ENCODE peak calls at places on chromosomes 3 and 15, in five cellular contexts. K is K562, J is A549, H is GM12878, Z is HepG2. M is an unnamed sample.

GRCh38 chr3:63950698-63951097 is 38.5 kb upstream of the SCAANT1 start:
- DNase-seq in J (no peak), H (no peak), K (no peak), Z (no peak), M (no peak)

GRCh38 chr15:85581495-85581894 is 201.1 kb downstream of the AKAP13 start:
- DNase-seq in H (no peak), J (no peak), K (no peak), Z (no peak), M (no peak)

GRCh38 chr15:81410318-81410753 is 36.3 kb upstream of the TMC3 start:
- DNase-seq in H (no peak), Z (peak; percentile 20), K (no peak), J (peak; percentile 73), M (peak; percentile 60)

GRCh38 chr3:155101398-155101797 is 21.3 kb downstream of the MME start:
- DNase-seq in K (no peak), Z (no peak), H (no peak), J (no peak), M (no peak)

GRCh38 chr3:174355505-174355904 is 503.6 kb upstream of the NAALADL2 start:
- DNase-seq in Z (no peak), J (peak; percentile 29), K (no peak), H (no peak), M (no peak)

GRCh38 chr3:101310580-101311375 is 9.6 kb downstream of the IMPG2 start:
- DNase-seq in J (no peak), Z (no peak), H (no peak), K (no peak), M (no peak)

GRCh38 chr3:27134165-27134796 is 234.9 kb downstream of the NEK10 start:
- DNase-seq in H (peak; percentile 8), Z (peak; percentile 66), J (peak; percentile 75), K (peak; percentile 53), M (no peak)

GRCh38 chr3:40616420-40616819 is 91.7 kb downstream of the ZNF621 start:
- DNase-seq in J (no peak), K (no peak), H (no peak), Z (no peak), M (peak; percentile 48)

GRCh38 chr3:158711886-158712285 is 20.4 kb downstream of the RARRES1 start:
- DNase-seq in K (no peak), J (peak; percentile 50), Z (no peak), H (no peak), M (no peak)

GRCh38 chr3:126540342-126540849 is 16.4 kb downstream of the CHST13 start:
- DNase-seq in J (peak; percentile 33), K (no peak), Z (no peak), H (no peak), M (no peak)

GRCh38 chr15:61318802-61319201 is 89.7 kb upstream of the RORA start:
- DNase-seq in K (no peak), H (no peak), Z (no peak), J (no peak), M (no peak)

GRCh38 chr3:120481056-120481455 is 30.3 kb upstream of the FSTL1 start:
- DNase-seq in K (no peak), H (no peak), J (no peak), Z (no peak), M (no peak)

GRCh38 chr3:126433496-126434263 is 39.0 kb downstream of the CFAP100 start:
- DNase-seq in J (no peak), H (no peak), K (no peak), Z (no peak), M (no peak)

GRCh38 chr3:81218023-81218422 is 543.4 kb downstream of the GBE1 start:
- DNase-seq in Z (peak; percentile 23), J (peak; percentile 19), H (no peak), K (no peak), M (no peak)

GRCh38 chr15:51494411-51495314 is 127.9 kb downstream of the DMXL2 start:
- DNase-seq in K (no peak), Z (no peak), H (no peak), J (no peak), M (no peak)

GRCh38 chr3:187210555-187211327 is 13.5 kb downstream of the RTP1 start:
- DNase-seq in K (peak; percentile 24), H (no peak), J (no peak), Z (no peak), M (no peak)

GRCh38 chr15:100011235-100011634 is 278.0 kb upstream of the LYSMD4 start:
- DNase-seq in Z (no peak), K (no peak), H (no peak), J (no peak), M (no peak)

GRCh38 chr3:156899951-156900350 is 73.8 kb downstream of the LEKR1 start:
- DNase-seq in Z (peak; percentile 11), J (no peak), H (no peak), K (no peak), M (no peak)

GRCh38 chr3:135097276-135097946 is 302.4 kb downstream of the EPHB1 start:
- DNase-seq in H (no peak), K (no peak), J (no peak), Z (no peak), M (no peak)

GRCh38 chr3:42022355-42022754 is 60.5 kb upstream of the ULK4 start:
- DNase-seq in Z (no peak), J (no peak), K (no peak), H (no peak), M (no peak)

GRCh38 chr15:69236505-69236904 is 62.2 kb upstream of the PAQR5 start:
- DNase-seq in Z (no peak), K (no peak), J (no peak), H (no peak), M (no peak)

GRCh38 chr3:129501630-129502029 is 26.8 kb upstream of the RHO start:
- DNase-seq in H (no peak), J (no peak), K (no peak), Z (no peak), M (no peak)

GRCh38 chr3:129500334-129500658 is 28.1 kb upstream of the RHO start:
- DNase-seq in H (no peak), K (no peak), Z (no peak), J (no peak), M (no peak)

GRCh38 chr3:129504471-129505100 is 23.9 kb upstream of the RHO start:
- DNase-seq in Z (no peak), K (no peak), J (no peak), H (no peak), M (no peak)

GRCh38 chr3:129503387-129504010 is 24.9 kb upstream of the RHO start:
- DNase-seq in K (no peak), J (no peak), Z (no peak), H (no peak), M (no peak)

GRCh38 chr3:129502641-129503386 is 25.6 kb upstream of the RHO start:
- DNase-seq in K (no peak), Z (no peak), H (no peak), J (no peak), M (no peak)
- TF ChIP-seq HDAC2 in K (no peak), Z (no peak), H (no peak), J (no peak), M (no peak)

DNA sequence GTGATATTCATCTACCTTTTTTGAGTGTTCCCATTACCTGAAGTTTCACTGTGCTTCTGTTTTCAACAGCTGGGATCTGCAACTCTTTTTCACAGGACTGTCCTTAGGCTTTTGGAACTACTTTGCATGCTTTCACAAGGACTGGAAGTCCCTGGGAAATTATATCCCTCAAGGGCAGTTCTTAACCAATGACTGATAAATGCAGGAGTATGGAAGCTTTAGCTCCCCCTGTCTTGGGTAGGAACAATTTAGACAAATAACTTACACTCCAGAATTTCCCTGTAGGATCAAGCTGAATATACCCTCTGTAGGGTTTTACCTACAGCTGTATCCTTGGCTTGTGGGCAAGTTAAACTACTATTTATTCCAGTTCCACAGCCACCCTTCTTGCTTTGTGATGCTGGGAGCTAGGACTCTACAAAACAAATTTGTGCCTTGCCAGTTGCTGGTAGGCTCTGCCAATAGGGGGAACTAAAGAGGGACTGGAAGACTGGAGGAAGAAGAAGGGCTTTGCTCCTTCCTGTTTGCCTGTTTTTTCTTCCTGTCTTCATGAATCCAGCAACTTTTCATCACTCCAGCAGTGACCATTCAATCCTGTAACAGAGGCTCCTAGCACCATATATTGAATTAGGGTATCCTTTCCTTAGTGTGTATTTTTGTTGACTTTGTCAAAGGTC is 6.8 kb upstream of the ZNF280D start:
- DNase-seq in Z (peak; percentile 11), J (peak; percentile 68), K (no peak), H (no peak), M (peak; percentile 51)
- TF ChIP-seq HDAC2 in Z (no peak), J (no peak), K (no peak), H (no peak), M (no peak)

GRCh38 chr3:47035645-47036044 is 56.2 kb downstream of the NBEAL2 start:
- DNase-seq in K (no peak), Z (peak; percentile 34), J (no peak), H (no peak), M (no peak)

GRCh38 chr3:47036145-47036544 is 56.7 kb downstream of the NBEAL2 start:
- DNase-seq in J (no peak), Z (no peak), H (no peak), K (no peak), M (no peak)

GRCh38 chr3:47034868-47035489 is 55.5 kb downstream of the NBEAL2 start:
- DNase-seq in K (no peak), J (no peak), Z (no peak), H (no peak), M (no peak)
- TF ChIP-seq HDAC2 in K (no peak), J (no peak), Z (no peak), H (no peak), M (no peak)

DNA sequence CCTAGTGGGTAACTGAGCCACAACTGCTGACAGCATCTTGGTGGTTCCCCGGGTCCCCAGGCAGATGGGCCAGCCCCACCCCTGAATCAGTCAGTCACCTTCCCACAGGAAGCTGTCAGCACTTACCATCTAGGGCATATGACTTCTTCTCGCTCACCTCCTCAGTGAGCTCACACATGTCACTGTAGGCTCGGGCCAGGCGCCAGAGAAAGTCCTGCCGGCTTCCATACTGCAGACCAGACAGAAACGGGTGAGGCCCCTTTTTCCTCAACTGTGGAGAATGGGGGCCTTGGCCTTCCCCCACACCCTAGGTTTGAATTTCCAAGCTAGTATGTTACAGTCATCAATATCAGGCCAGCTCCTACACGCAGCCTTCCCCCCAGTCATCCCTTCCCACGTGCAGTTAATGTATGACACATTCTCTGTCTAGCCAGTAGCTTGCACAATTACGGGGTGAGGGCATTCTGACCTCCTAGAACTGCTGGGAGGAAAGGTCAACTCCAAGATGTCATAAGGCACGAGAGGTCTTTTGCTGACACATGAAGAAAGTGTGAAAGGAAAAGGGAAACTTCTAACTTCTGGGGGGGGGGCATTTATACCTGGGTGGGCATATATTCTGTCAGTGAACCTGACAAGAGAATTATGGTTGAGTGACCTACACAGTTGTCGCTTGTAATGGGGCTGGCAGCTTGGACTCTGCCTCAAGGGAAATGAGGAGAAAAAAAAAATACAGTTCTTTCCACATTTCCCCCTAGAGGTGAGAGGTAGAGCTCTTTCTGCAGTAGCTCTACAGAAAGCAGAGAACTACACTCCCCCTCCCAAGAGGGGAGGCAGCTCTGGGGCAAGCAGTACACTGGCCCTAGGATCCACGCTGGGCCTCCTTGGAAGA is 10.9 kb downstream of the RMDN3 start:
- DNase-seq in H (no peak), Z (no peak), K (peak; percentile 47), J (peak; percentile 56), M (no peak)
- TF ChIP-seq HDAC2 in H (no peak), Z (no peak), K (no peak), J (no peak), M (no peak)

GRCh38 chr3:134066539-134067310 is 37.0 kb upstream of the SLCO2A1 start:
- DNase-seq in Z (no peak), K (no peak), H (no peak), J (no peak), M (peak; percentile 32)
- TF ChIP-seq HDAC2 in Z (no peak), K (no peak), H (no peak), J (no peak), M (no peak)

M was measured in H1.